ENCODE peak calls at places on chromosomes 1 and 21, in nine cellular contexts. Z is OCI-LY7; F is SK-N-MC; Q is stomach; N is CD8-positive, alpha-beta T cell; P is heart right ventricle; J is psoas muscle; X is A549; M is dorsolateral prefrontal cortex. R is an unnamed sample.

GRCh38 chr21:27812279-27812678 is 845.4 kb upstream of the ADAMTS5 start:
- DNase-seq in Z (no peak), F (no peak), Q (no peak), N (no peak), P (no peak), J (no peak), X (no peak), M (no peak), R (no peak)

GRCh38 chr1:6028042-6028895 is 17.4 kb upstream of the KCNAB2 start:
- DNase-seq in Z (no peak), F (no peak), Q (peak; percentile 43), N (peak; percentile 55), P (no peak), J (no peak), X (no peak), M (no peak), R (peak; percentile 76)

GRCh38 chr1:200641175-200641489 is 20.6 kb upstream of the KIF14 start:
- DNase-seq in Z (no peak), F (no peak), Q (no peak), N (no peak), P (no peak), J (no peak), X (no peak), M (no peak), R (no peak)

GRCh38 chr1:182484067-182484466 is 34.1 kb downstream of the RGSL1 start:
- DNase-seq in Z (no peak), F (no peak), Q (no peak), N (no peak), P (no peak), J (no peak), X (no peak), M (no peak), R (no peak)

GRCh38 chr1:117339866-117340357 is 27.3 kb upstream of the MAN1A2 start:
- DNase-seq in Z (peak; percentile 17), F (no peak), Q (no peak), N (no peak), P (no peak), J (no peak), X (peak; percentile 25), M (peak; percentile 46), R (no peak)

GRCh38 chr1:207883660-207884245 is 27.2 kb downstream of the CD34 start:
- DNase-seq in Z (no peak), F (no peak), Q (peak; percentile 4), N (no peak), P (no peak), J (no peak), X (no peak), M (no peak), R (no peak)

GRCh38 chr1:31733389-31734219 is 29.8 kb upstream of the COL16A1 start:
- DNase-seq in Z (no peak), F (no peak), Q (no peak), N (no peak), P (no peak), J (no peak), X (no peak), M (no peak), R (no peak)

GRCh38 chr1:232305020-232305419 is 324.9 kb downstream of the SIPA1L2 start:
- DNase-seq in Z (no peak), F (no peak), Q (no peak), N (no peak), P (no peak), J (no peak), X (no peak), M (no peak), R (peak; percentile 72)

GRCh38 chr1:226485192-226485591 is 63.4 kb upstream of the STUM start:
- DNase-seq in Z (no peak), F (no peak), Q (peak; percentile 33), N (no peak), P (no peak), J (no peak), X (no peak), M (no peak), R (no peak)

GRCh38 chr1:187691439-187691838 is 862.7 kb downstream of the PLA2G4A start:
- DNase-seq in Z (no peak), F (no peak), Q (no peak), N (no peak), P (no peak), J (no peak), X (peak; percentile 33), M (no peak), R (no peak)

GRCh38 chr1:84940481-84940880 is 47.5 kb upstream of the LPAR3 start:
- DNase-seq in Z (no peak), F (no peak), Q (no peak), N (no peak), P (no peak), J (no peak), X (no peak), M (no peak), R (no peak)

GRCh38 chr1:175129997-175130648 is 62.5 kb downstream of the KIAA0040 start:
- DNase-seq in Z (peak; percentile 27), F (peak; percentile 22), Q (no peak), N (no peak), P (no peak), J (no peak), X (no peak), M (no peak), R (no peak)

GRCh38 chr1:22457836-22458235 is 6.2 kb downstream of the ZBTB40 start:
- DNase-seq in Z (no peak), F (no peak), Q (no peak), N (no peak), P (no peak), J (no peak), X (no peak), M (no peak), R (no peak)

GRCh38 chr1:214934035-214934434 is 148.5 kb upstream of the KCNK2 start:
- DNase-seq in Z (no peak), F (no peak), Q (no peak), N (no peak), P (no peak), J (no peak), X (no peak), M (no peak), R (no peak)

GRCh38 chr1:8880068-8880676 is 1.7 kb upstream of the ENO1 start:
- DNase-seq in Z (peak; percentile 45), F (peak; percentile 66), Q (peak; percentile 61), N (no peak), P (no peak), J (peak; percentile 37), X (peak; percentile 83), M (peak; percentile 44), R (peak; percentile 70)

GRCh38 chr21:41736423-41736822 is 30.4 kb downstream of the RIPK4 start:
- DNase-seq in Z (no peak), F (no peak), Q (no peak), N (no peak), P (no peak), J (no peak), X (no peak), M (no peak), R (no peak)

DNA sequence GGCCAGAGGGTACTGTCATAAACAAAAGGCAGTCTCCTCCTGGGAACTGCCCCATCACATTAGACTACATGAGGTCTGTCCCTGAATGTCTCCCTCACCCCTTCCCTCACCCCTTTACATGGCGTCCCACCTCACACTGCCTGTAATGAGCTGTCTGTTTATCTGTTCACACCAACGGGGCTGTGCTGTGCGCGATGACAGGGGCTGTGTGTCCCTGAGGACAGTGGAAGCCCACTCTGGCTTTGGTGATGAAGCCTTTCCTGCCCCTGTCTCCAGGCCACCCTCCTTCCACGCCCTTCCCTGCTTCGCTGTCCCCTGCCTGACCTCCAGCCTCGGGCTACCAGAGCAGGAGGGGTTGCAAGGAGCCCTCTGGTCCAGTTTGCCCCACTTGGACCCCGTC is 22.7 kb downstream of the RHBG start:
- DNase-seq in Z (no peak), F (no peak), Q (no peak), N (no peak), P (no peak), J (no peak), X (no peak), M (no peak), R (no peak)
- H3K4me3 ChIP-seq in Z (no peak overlapping the region), F (no peak overlapping the region), Q (no peak overlapping the region), N (no peak overlapping the region), P (no peak overlapping the region), J (no peak overlapping the region), X (no peak overlapping the region), M (no peak overlapping the region), R (no peak overlapping the region)

DNA sequence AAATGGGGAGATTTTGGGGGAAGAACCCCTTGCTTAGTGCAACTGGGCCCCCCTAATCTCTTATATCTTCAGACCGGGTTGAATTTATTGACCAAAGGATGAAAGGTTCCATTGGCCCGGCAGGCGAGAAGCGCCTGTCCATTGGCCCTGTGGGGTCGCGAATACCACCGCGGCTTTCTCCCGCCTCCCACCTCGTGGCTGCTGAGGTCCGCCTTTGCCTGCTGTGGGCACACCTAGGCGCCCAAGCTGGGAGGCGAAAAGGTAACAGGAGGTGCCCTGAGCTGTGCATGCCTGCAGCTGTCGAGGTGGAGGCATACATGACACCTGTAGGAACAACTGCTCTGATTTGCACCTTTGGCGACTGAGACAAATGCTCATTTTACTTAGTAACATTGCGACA is 21.1 kb upstream of the FLG2 start:
- DNase-seq in Z (no peak), F (no peak), Q (no peak), N (no peak), P (no peak), J (no peak), X (no peak), M (no peak), R (no peak)
- H3K27ac ChIP-seq in Z (no peak overlapping the region), F (no peak overlapping the region), Q (no peak overlapping the region), N (no peak overlapping the region), P (no peak overlapping the region), J (no peak overlapping the region), X (no peak overlapping the region), M (no peak overlapping the region), R (no peak overlapping the region)

GRCh38 chr1:13829152-13829769 is 129.3 kb downstream of the PRDM2 start:
- DNase-seq in Z (no peak), F (no peak), Q (no peak), N (no peak), P (no peak), J (no peak), X (no peak), M (no peak), R (peak; percentile 64)
- H3K4me3 ChIP-seq in Z (peak overlapping the region; percentile 54), F (no peak overlapping the region), Q (no peak overlapping the region), N (no peak overlapping the region), P (no peak overlapping the region), J (no peak overlapping the region), X (no peak overlapping the region), M (no peak overlapping the region), R (no peak overlapping the region)

GRCh38 chr21:35921471-35921870 is 138.9 kb downstream of the SETD4 start:
- DNase-seq in Z (no peak), F (no peak), Q (no peak), N (no peak), P (no peak), J (no peak), X (no peak), M (no peak), R (no peak)
- H3K27ac ChIP-seq in Z (no peak overlapping the region), F (no peak overlapping the region), Q (no peak overlapping the region), N (no peak overlapping the region), P (no peak overlapping the region), J (no peak overlapping the region), X (no peak overlapping the region), M (no peak overlapping the region), R (no peak overlapping the region)

GRCh38 chr21:17389311-17389710 is 123.5 kb upstream of the CXADR start:
- DNase-seq in Z (no peak), F (no peak), Q (no peak), N (no peak), P (no peak), J (no peak), X (no peak), M (no peak), R (no peak)
- H3K4me3 ChIP-seq in Z (no peak overlapping the region), F (no peak overlapping the region), Q (no peak overlapping the region), N (no peak overlapping the region), P (no peak overlapping the region), J (no peak overlapping the region), X (no peak overlapping the region), M (no peak overlapping the region), R (no peak overlapping the region)